ENCODE peak calls at places on chromosomes 3 and 15, in six cellular contexts. N is choroid plexus epithelial cell, D is heart left ventricle, Q is cardiac muscle cell, F is tibial nerve, O is heart right ventricle. T is an unnamed sample.

GRCh38 chr15:26983822-26984221 is 12.8 kb downstream of the GABRG3 start:
- DNase-seq in N (no peak), D (no peak), Q (no peak), F (no peak), O (no peak), T (no peak)

GRCh38 chr3:84717894-84718293 is 240.9 kb upstream of the CADM2 start:
- DNase-seq in N (peak), D (no peak), Q (no peak), F (no peak), O (no peak), T (no peak)

GRCh38 chr3:41482134-41482533 is 282.8 kb downstream of the CTNNB1 start:
- DNase-seq in N (no peak), D (no peak), Q (no peak), F (no peak), O (no peak), T (no peak)

GRCh38 chr15:93296786-93297500 is 207.9 kb upstream of the RGMA start:
- DNase-seq in N (no peak), D (no peak), Q (no peak), F (no peak), O (no peak), T (no peak)

GRCh38 chr3:182704926-182705325 is 88.4 kb upstream of the ATP11B start:
- DNase-seq in N (peak), D (no peak), Q (no peak), F (no peak), O (no peak), T (no peak)

GRCh38 chr3:29802057-29802456 is 521.2 kb downstream of the RBMS3 start:
- DNase-seq in N (no peak), D (no peak), Q (no peak), F (no peak), O (no peak), T (no peak)

GRCh38 chr3:50978991-50979667 is 304.4 kb downstream of the DOCK3 start:
- DNase-seq in N (no peak), D (no peak), Q (no peak), F (no peak), O (no peak), T (no peak)

GRCh38 chr3:116288480-116288879 is 156.8 kb downstream of the LSAMP start:
- DNase-seq in N (no peak), D (no peak), Q (no peak), F (no peak), O (no peak), T (no peak)

GRCh38 chr3:69941439-69942176 is 57.9 kb upstream of the SAMMSON start:
- DNase-seq in N (peak), D (no peak), Q (no peak), F (no peak), O (no peak), T (no peak)

GRCh38 chr3:13194285-13195209 is 121.3 kb upstream of the IQSEC1 start:
- DNase-seq in N (no peak), D (no peak), Q (no peak), F (no peak), O (no peak), T (no peak)

GRCh38 chr15:47196057-47196456 is 521.2 kb upstream of the SEMA6D start:
- DNase-seq in N (peak), D (peak), Q (peak), F (peak), O (peak), T (peak)

GRCh38 chr3:154781595-154781994 is 298.5 kb upstream of the MME start:
- DNase-seq in N (no peak), D (no peak), Q (no peak), F (no peak), O (no peak), T (no peak)

GRCh38 chr3:72017935-72018334 is 233.0 kb upstream of the PROK2 start:
- DNase-seq in N (no peak), D (no peak), Q (peak), F (no peak), O (no peak), T (no peak)

GRCh38 chr15:57328479-57329250 is 47.6 kb upstream of the CGNL1 start:
- DNase-seq in N (no peak), D (no peak), Q (no peak), F (no peak), O (no peak), T (peak)

GRCh38 chr3:119294402-119294888 is 262 bp downstream of the ARHGAP31 start:
- DNase-seq in N (no peak), D (peak), Q (peak), F (peak), O (peak), T (no peak)

GRCh38 chr15:45991863-45992262 is 357.0 kb downstream of the SQOR start:
- DNase-seq in N (no peak), D (no peak), Q (no peak), F (no peak), O (no peak), T (no peak)

GRCh38 chr15:70526221-70526973 is 237.0 kb downstream of the UACA start:
- DNase-seq in N (peak), D (no peak), Q (no peak), F (peak), O (no peak), T (peak)

GRCh38 chr15:37035349-37035748 is 65.0 kb downstream of the MEIS2 start:
- DNase-seq in N (no peak), D (no peak), Q (no peak), F (no peak), O (no peak), T (no peak)

GRCh38 chr3:113008117-113008516 is 17.3 kb downstream of the GTPBP8 start:
- DNase-seq in N (no peak), D (no peak), Q (no peak), F (no peak), O (no peak), T (peak)

GRCh38 chr3:16357698-16358097 is 92.7 kb downstream of the OXNAD1 start:
- DNase-seq in N (no peak), D (peak), Q (no peak), F (no peak), O (no peak), T (peak)

GRCh38 chr3:119405315-119405714 is 58.1 kb downstream of the TMEM39A start:
- DNase-seq in N (no peak), D (no peak), Q (peak), F (no peak), O (no peak), T (no peak)

GRCh38 chr3:36991147-36991546 is 1.8 kb downstream of the EPM2AIP1 start:
- DNase-seq in N (no peak), D (no peak), Q (no peak), F (no peak), O (no peak), T (no peak)

GRCh38 chr15:50797926-50798325 is 32.4 kb upstream of the SPPL2A start:
- DNase-seq in N (no peak), D (no peak), Q (no peak), F (no peak), O (no peak), T (no peak)

GRCh38 chr15:78033864-78034263 is 43.6 kb downstream of the TBC1D2B start:
- DNase-seq in N (peak), D (no peak), Q (no peak), F (no peak), O (no peak), T (peak)

DNA sequence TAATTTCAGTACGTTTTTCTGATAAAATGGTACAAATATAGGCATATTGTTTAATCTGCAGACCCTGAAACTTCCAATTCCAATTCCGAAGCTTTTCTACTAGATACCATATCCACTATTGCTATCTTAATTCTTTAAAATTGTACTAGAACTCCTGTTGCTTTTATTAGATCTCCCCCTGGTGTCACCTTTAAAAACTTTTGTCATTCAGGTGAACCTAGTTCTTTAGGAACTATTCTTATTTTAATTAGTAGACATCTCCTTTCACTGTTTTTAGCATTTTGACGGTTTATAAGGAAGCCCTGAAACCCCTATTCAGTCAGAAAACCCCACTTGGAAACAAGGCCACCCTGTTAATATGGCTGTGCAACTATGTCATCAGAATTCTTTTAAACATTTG is 22.3 kb downstream of the C2CD4B start:
- DNase-seq in N (no peak), D (no peak), Q (no peak), F (no peak), O (no peak), T (no peak)
- TF ChIP-seq CTCF in N (no peak), D (no peak), Q (no peak), F (no peak), O (no peak), T (no peak)

GRCh38 chr15:56052389-56053045 is 59.1 kb upstream of the NEDD4 start:
- DNase-seq in N (peak), D (no peak), Q (peak), F (no peak), O (no peak), T (peak)

GRCh38 chr15:56053046-56053400 is 59.6 kb upstream of the NEDD4 start:
- DNase-seq in N (no peak), D (no peak), Q (no peak), F (no peak), O (no peak), T (no peak)

GRCh38 chr15:56059716-56060115 is 66.3 kb upstream of the NEDD4 start:
- DNase-seq in N (no peak), D (no peak), Q (no peak), F (no peak), O (no peak), T (no peak)

GRCh38 chr15:56058986-56059385 is 65.6 kb upstream of the NEDD4 start:
- DNase-seq in N (peak), D (no peak), Q (no peak), F (no peak), O (no peak), T (no peak)

DNA sequence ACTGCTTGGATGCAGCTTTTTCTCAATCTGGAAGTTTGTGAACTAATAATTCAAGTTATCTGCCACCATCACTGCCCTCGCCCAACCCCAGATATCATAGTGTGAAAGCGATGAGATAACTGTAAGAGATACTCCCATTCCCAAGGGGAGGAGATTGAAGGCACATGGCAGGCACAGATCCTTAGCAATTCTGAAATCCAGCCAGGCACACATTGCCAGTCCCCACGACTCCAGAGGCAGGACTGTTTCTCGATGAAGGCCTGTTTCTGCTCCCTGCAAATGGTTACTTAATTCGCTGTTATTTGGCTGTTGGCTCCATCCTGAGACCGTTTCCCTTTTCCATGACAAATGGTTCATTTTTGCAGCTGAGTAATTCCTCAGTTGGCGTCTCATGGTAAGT is 63.2 kb upstream of the NEDD4 start:
- DNase-seq in N (no peak), D (no peak), Q (no peak), F (no peak), O (no peak), T (no peak)
- H3K4me3 ChIP-seq in N (no peak), D (no peak), Q (no peak), F (no peak), O (no peak), T (no peak)

GRCh38 chr3:62228467-62228866 is 144.9 kb downstream of the FEZF2 start:
- DNase-seq in N (no peak), D (no peak), Q (no peak), F (no peak), O (no peak), T (no peak)

GRCh38 chr3:62229201-62229600 is 144.1 kb downstream of the FEZF2 start:
- DNase-seq in N (peak), D (no peak), Q (no peak), F (no peak), O (no peak), T (no peak)

GRCh38 chr3:62233065-62233464 is 140.3 kb downstream of the FEZF2 start:
- DNase-seq in N (no peak), D (no peak), Q (no peak), F (no peak), O (no peak), T (no peak)

GRCh38 chr3:62226601-62227339 is 146.6 kb downstream of the FEZF2 start:
- DNase-seq in N (no peak), D (no peak), Q (no peak), F (no peak), O (no peak), T (no peak)

DNA sequence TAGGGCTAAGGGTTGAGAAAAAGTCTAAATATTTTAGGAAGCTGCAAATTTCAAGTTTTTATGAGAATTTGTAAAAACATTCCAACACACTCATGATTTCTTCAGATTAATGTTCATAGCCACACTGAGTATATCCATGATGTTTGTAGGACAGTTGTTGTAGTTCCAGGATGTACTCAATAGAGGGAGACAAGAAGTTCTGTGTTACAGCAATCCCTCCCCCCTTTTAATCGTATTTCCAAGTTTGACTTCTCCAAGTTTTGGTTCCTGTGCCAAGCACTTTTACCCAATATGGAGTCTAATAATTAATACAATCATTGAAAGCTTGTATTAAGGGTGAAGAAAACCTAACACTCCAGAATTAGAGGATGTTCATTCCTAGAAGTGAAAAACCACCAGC is 143.4 kb downstream of the FEZF2 start:
- DNase-seq in N (peak), D (no peak), Q (no peak), F (no peak), O (no peak), T (peak)
- TF ChIP-seq CTCF in N (peak), D (peak), Q (peak), F (no peak), O (peak), T (peak)

DNA sequence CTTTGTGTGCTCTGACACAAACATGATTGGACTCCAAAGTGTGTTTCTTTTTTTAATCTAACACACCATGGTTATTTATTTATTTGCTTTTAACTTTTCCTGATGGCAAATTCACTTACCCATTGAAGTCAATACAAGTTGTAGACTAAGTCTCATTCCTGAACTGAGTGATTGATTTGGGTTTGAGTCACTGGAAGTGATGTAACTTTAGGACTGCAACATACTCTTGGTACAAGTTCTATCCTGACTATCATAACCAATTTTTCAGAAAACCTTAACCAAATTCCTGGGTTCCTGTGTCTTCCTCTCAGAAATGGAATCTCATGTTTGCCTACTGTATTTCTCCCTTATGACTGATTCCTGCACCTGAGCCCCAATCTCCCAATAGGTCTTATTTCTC is 590.0 kb upstream of the ROBO1 start:
- DNase-seq in N (no peak), D (no peak), Q (no peak), F (no peak), O (no peak), T (no peak)
- H3K4me3 ChIP-seq in N (no peak), D (no peak), Q (no peak), F (no peak), O (no peak), T (no peak)

DNA sequence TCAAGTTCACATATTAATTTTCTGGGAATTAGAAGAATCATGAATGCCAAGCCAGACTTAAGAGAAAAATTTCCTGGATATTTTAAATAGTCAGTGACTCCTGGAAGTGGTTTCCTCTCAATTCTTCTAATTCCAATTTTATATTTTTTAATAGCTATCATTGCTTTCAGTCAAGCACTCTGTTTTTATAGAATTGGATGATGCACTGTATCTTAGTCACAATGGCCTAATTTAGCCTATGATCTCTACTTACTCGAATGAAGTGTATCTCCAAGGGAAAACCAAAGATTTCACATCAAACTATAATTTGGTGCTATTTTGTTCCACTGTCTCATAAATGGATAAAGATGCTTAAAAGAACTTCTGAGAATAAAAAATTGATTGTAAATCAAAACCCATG is 60.3 kb downstream of the P3H2 start:
- DNase-seq in N (no peak), D (no peak), Q (no peak), F (no peak), O (no peak), T (no peak)
- TF ChIP-seq CTCF in N (no peak), D (no peak), Q (no peak), F (no peak), O (no peak), T (no peak)